ENCODE peak calls at places on chromosomes 3 and 15, in ten cellular contexts. O, D, Q, P, K, M, X, T, E and S are unnamed samples. For H3K4me1, the result is how much of the 10 kb centered on the place peaks cover.

GRCh38 chr3:189772584-189772983 is 141.4 kb downstream of the TP63 start:
- DNase-seq in O (no peak), D (no peak), Q (no peak), P (no peak), K (no peak), M (no peak), X (no peak), T (no peak), E (peak), S (no peak)

GRCh38 chr3:119352863-119353527 is 58.8 kb downstream of the ARHGAP31 start:
- DNase-seq in O (no peak), D (no peak), Q (no peak), P (no peak), K (no peak), M (no peak), X (no peak), T (peak), E (peak), S (no peak)

GRCh38 chr15:86855307-86855706 is 775.6 kb downstream of the AGBL1 start:
- DNase-seq in O (no peak), D (no peak), Q (no peak), P (no peak), K (no peak), M (no peak), X (no peak), T (no peak), E (no peak), S (no peak)

GRCh38 chr3:119289371-119289770 is 4.8 kb upstream of the ARHGAP31 start:
- DNase-seq in O (no peak), D (no peak), Q (no peak), P (no peak), K (no peak), M (no peak), X (no peak), T (no peak), E (no peak), S (no peak)

GRCh38 chr3:127799476-127800222 is 22.7 kb downstream of the MGLL start:
- DNase-seq in O (no peak), D (no peak), Q (no peak), P (peak), K (no peak), M (no peak), X (no peak), T (peak), E (peak), S (peak)

GRCh38 chr15:66770518-66771350 is 68.7 kb downstream of the SMAD6 start:
- DNase-seq in O (no peak), D (no peak), Q (no peak), P (no peak), K (no peak), M (no peak), X (no peak), T (no peak), E (no peak), S (no peak)

GRCh38 chr3:52525666-52526065 is 8.0 kb downstream of the NT5DC2 start:
- DNase-seq in O (no peak), D (no peak), Q (peak), P (no peak), K (peak), M (no peak), X (peak), T (no peak), E (no peak), S (no peak)

GRCh38 chr3:35194666-35195065 is 444.7 kb upstream of the ARPP21 start:
- DNase-seq in O (no peak), D (no peak), Q (no peak), P (no peak), K (no peak), M (no peak), X (no peak), T (no peak), E (no peak), S (no peak)

GRCh38 chr3:43071313-43071893 is 34.5 kb downstream of the POMGNT2 start:
- DNase-seq in O (no peak), D (peak), Q (no peak), P (no peak), K (no peak), M (peak), X (no peak), T (peak), E (no peak), S (no peak)

GRCh38 chr15:68149059-68149458 is 56.1 kb downstream of the CALML4 start:
- DNase-seq in O (no peak), D (no peak), Q (no peak), P (no peak), K (no peak), M (no peak), X (no peak), T (no peak), E (peak), S (no peak)

GRCh38 chr15:95558131-95558530 is 772.4 kb upstream of the NR2F2 start:
- DNase-seq in O (no peak), D (no peak), Q (no peak), P (no peak), K (no peak), M (no peak), X (no peak), T (peak), E (peak), S (no peak)

GRCh38 chr3:142597898-142598297 is 1.7 kb downstream of the PLS1 start:
- DNase-seq in O (no peak), D (no peak), Q (no peak), P (no peak), K (no peak), M (peak), X (no peak), T (no peak), E (no peak), S (no peak)

GRCh38 chr15:40452296-40453090 is 11.7 kb downstream of the BAHD1 start:
- DNase-seq in O (no peak), D (no peak), Q (no peak), P (no peak), K (no peak), M (no peak), X (no peak), T (no peak), E (no peak), S (no peak)

DNA sequence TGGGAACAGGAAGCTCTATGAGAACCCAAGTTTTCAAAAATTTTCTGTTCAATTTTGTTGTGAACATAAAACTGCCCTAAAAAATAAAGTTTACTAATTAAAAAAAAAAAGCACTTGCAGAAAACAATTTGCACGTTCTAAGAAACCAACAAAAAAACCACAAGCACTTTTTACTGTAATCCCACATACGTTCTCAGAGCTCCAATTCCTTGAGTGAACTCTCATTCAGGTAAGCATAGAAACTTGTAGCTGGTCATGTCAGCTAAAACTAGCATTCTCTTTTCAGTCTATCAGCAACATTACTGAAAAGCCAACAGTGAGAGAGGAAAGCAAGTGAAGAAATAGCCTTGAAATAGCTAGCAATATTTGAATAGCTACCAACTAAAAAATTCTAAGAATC is 11.5 kb upstream of the TMF1 start:
- DNase-seq in O (no peak), D (no peak), Q (no peak), P (no peak), K (no peak), M (no peak), X (no peak), T (no peak), E (no peak), S (no peak)
- H3K4me1 ChIP-seq in O (under half), D (under half), Q (under half), P (under half), K (under half), M (under half), X (under half), T (under half), E (under half), S (under half)

GRCh38 chr15:98874773-98875172 is 132.8 kb downstream of the PGPEP1L start:
- DNase-seq in O (no peak), D (no peak), Q (no peak), P (no peak), K (no peak), M (no peak), X (no peak), T (no peak), E (no peak), S (no peak)
- H3K4me1 ChIP-seq in O (under half), D (under half), Q (under half), P (half or more), K (half or more), M (under half), X (under half), T (under half), E (under half), S (half or more)

GRCh38 chr3:36894924-36895323 is 49.9 kb downstream of the TRANK1 start:
- DNase-seq in O (no peak), D (no peak), Q (no peak), P (no peak), K (no peak), M (no peak), X (no peak), T (no peak), E (no peak), S (no peak)

GRCh38 chr3:36892457-36893136 is 52.3 kb downstream of the TRANK1 start:
- DNase-seq in O (no peak), D (no peak), Q (no peak), P (no peak), K (no peak), M (no peak), X (no peak), T (no peak), E (no peak), S (no peak)

GRCh38 chr3:36891651-36892268 is 53.1 kb downstream of the TRANK1 start:
- DNase-seq in O (no peak), D (no peak), Q (no peak), P (peak), K (no peak), M (peak), X (peak), T (no peak), E (no peak), S (no peak)

GRCh38 chr3:36893137-36893557 is 51.7 kb downstream of the TRANK1 start:
- DNase-seq in O (no peak), D (no peak), Q (no peak), P (no peak), K (no peak), M (no peak), X (peak), T (no peak), E (peak), S (no peak)

DNA sequence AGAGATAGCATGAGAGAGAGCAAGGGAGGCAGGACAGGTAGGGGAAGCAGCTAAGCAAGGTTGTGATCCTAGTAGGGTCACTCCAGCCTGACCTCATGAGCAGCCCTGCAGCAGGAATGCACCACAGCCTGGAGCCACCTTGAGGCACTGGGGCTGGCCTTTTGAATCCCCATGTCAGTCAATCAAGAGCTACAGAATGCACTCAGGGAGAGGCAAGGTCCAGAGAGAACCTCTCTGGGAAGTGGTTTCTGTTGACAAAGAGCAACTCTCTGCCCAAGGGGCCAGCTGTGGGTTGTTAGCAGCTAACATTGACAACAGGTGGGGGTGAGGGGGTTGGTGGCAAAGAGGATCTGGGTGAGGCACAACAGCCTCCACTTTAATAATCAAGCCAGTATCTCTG is 54.6 kb downstream of the TRANK1 start:
- DNase-seq in O (no peak), D (no peak), Q (no peak), P (no peak), K (no peak), M (peak), X (no peak), T (no peak), E (no peak), S (no peak)
- H3K4me1 ChIP-seq in O (under half), D (under half), Q (under half), P (under half), K (under half), M (under half), X (under half), T (under half), E (under half), S (under half)

DNA sequence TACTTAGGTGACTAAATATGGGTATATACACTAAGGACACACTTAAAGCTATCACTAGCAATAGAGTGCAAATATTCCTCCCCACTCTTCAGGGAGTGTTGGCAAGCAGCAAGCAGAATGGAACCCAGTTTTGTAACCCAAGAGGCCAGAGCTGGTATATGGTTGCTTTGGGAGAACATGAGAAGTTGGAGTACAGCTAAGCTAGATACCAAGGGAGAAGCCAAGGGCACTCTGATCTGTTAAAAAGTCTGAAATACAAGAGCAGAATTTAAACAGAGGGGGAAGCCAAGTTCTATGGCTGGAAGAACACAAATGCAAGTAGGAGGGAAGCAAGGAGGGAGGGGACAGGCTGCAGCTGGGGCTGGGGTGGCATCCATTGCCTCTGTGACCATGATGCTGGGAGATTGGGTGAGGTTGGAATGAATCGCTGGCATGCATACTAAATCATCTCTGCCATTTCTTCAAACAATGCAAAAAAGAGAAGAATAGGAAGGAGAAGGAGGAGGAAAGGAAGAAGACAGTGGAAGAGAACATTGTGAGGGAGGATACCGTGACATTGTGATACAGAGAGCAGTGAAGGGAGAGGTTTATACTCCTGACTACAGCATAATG is 8.8 kb upstream of the ANXA2 start:
- DNase-seq in O (no peak), D (no peak), Q (no peak), P (no peak), K (no peak), M (no peak), X (no peak), T (no peak), E (no peak), S (no peak)
- H3K4me1 ChIP-seq in O (under half), D (under half), Q (under half), P (under half), K (under half), M (under half), X (under half), T (under half), E (under half), S (under half)

GRCh38 chr15:99412082-99412481 is 153.7 kb upstream of the MEF2A start:
- DNase-seq in O (no peak), D (no peak), Q (no peak), P (no peak), K (no peak), M (no peak), X (no peak), T (no peak), E (no peak), S (no peak)

GRCh38 chr15:99409097-99409473 is 156.7 kb upstream of the MEF2A start:
- DNase-seq in O (no peak), D (peak), Q (peak), P (peak), K (no peak), M (peak), X (peak), T (peak), E (peak), S (peak)

GRCh38 chr15:99409560-99409959 is 156.2 kb upstream of the MEF2A start:
- DNase-seq in O (no peak), D (no peak), Q (no peak), P (no peak), K (no peak), M (no peak), X (no peak), T (no peak), E (no peak), S (no peak)

GRCh38 chr15:99411234-99411633 is 154.6 kb upstream of the MEF2A start:
- DNase-seq in O (no peak), D (no peak), Q (no peak), P (no peak), K (no peak), M (no peak), X (no peak), T (no peak), E (no peak), S (no peak)

DNA sequence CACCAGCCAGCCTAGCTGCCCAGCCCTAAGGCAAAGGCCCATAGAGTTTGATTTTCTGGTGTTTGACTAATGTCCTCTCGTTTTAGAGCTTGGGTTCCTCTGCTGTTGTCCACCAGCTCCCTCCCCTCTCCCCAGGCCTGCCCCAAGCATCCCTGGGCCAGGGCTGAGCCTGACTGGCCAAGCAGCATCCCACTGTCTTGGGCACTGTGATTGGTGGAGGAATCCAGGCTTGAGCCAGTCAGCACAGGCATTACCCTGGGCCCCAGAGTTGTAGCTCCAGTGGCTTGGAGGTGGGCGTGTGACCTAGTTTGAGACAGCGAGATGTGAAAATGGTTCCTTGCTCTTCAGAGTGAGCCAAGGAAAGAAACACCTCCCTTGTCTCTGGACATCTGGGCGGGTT is 155.3 kb upstream of the MEF2A start:
- DNase-seq in O (no peak), D (peak), Q (no peak), P (no peak), K (no peak), M (no peak), X (no peak), T (no peak), E (no peak), S (no peak)
- H3K4me1 ChIP-seq in O (under half), D (under half), Q (under half), P (under half), K (under half), M (under half), X (under half), T (under half), E (under half), S (under half)

DNA sequence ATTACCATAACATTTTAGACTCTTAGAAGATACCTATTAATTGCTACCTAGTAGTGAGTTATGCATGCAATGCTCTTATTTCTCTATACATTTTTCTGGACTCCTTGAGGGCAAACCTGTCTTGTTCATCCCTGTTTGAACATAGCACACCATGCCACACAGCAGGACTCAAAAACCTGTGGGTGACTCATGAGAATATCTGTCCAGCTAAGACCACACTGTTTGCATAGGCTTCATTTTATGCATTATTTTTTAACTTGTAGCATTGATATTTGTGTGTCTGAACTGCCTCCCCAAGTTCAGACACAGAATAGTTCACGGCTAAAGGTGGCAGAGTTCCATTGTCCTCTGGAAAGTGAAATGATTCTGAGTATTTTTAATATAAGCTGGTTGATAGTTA is 1.8 kb downstream of the LMCD1 start:
- DNase-seq in O (no peak), D (no peak), Q (no peak), P (no peak), K (no peak), M (no peak), X (no peak), T (no peak), E (no peak), S (no peak)
- H3K4me1 ChIP-seq in O (under half), D (under half), Q (under half), P (half or more), K (half or more), M (under half), X (under half), T (under half), E (under half), S (half or more)

GRCh38 chr15:31360158-31360561 is 33.5 kb downstream of the KLF13 start:
- DNase-seq in O (no peak), D (no peak), Q (no peak), P (no peak), K (no peak), M (no peak), X (no peak), T (no peak), E (no peak), S (no peak)

GRCh38 chr15:31360843-31361763 is 34.5 kb downstream of the KLF13 start:
- DNase-seq in O (peak), D (no peak), Q (peak), P (peak), K (no peak), M (no peak), X (no peak), T (no peak), E (no peak), S (no peak)

GRCh38 chr15:31358163-31358562 is 31.5 kb downstream of the KLF13 start:
- DNase-seq in O (no peak), D (no peak), Q (no peak), P (no peak), K (no peak), M (no peak), X (no peak), T (no peak), E (no peak), S (no peak)

GRCh38 chr15:31359722-31360111 is 33.1 kb downstream of the KLF13 start:
- DNase-seq in O (no peak), D (no peak), Q (no peak), P (no peak), K (no peak), M (no peak), X (no peak), T (no peak), E (no peak), S (no peak)

GRCh38 chr15:31358957-31359721 is 32.5 kb downstream of the KLF13 start:
- DNase-seq in O (no peak), D (no peak), Q (no peak), P (no peak), K (no peak), M (no peak), X (no peak), T (no peak), E (no peak), S (no peak)
- H3K4me1 ChIP-seq in O (half or more), D (under half), Q (half or more), P (half or more), K (half or more), M (under half), X (half or more), T (under half), E (half or more), S (under half)

DNA sequence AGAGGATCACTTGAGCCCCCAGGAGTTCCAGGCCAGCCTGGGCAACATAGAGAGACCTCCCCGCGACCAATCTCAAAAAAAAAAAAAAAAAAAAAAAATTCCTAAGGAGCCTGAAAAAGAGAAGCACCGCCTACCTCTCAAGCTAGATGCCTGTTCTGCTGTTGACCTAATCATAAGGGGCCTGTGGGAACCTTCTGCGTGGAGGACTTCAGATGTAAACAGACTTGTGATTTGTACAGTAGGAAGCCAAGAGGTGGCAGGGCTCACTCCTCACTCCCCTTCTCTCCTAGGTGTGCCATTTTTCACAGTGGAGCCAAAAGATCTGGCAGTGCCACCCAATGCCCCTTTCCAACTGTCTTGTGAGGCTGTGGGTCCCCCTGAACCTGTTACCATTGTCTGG is 3.2 kb downstream of the TYRO3 start:
- DNase-seq in O (no peak), D (no peak), Q (no peak), P (no peak), K (no peak), M (no peak), X (no peak), T (no peak), E (peak), S (no peak)
- H3K4me1 ChIP-seq in O (under half), D (under half), Q (under half), P (under half), K (half or more), M (under half), X (under half), T (under half), E (under half), S (under half)

GRCh38 chr3:32835943-32836342 is 18.1 kb downstream of the TRIM71 start:
- DNase-seq in O (no peak), D (peak), Q (no peak), P (no peak), K (no peak), M (peak), X (no peak), T (no peak), E (no peak), S (no peak)
- H3K4me1 ChIP-seq in O (under half), D (under half), Q (under half), P (under half), K (under half), M (under half), X (under half), T (under half), E (half or more), S (under half)